ENCODE peak calls at places on chromosomes 6 and 20, in nine cellular contexts. One of them, this sample, is unnamed.

GRCh38 chr6:131317516-131317915 is 182.2 kb downstream of the AKAP7 start:
- DNase-seq in heart left ventricle: no peak
- DNase-seq in left ventricle myocardium inferior: no peak
- DNase-seq in lower lobe of right lung: no peak
- DNase-seq in AG09319: no peak
- DNase-seq in mucosa of descending colon: no peak
- DNase-seq in nephron progenitor cell: no peak
- DNase-seq in fibroblast of the aortic adventitia: peak; percentile 15
- DNase-seq in progenitor cell of endocrine pancreas: no peak
- DNase-seq in this sample: no peak

GRCh38 chr6:43262780-43263313 is 19.6 kb downstream of the TTBK1 start:
- DNase-seq in lower lobe of right lung: no peak
- DNase-seq in AG09319: no peak
- DNase-seq in left ventricle myocardium inferior: no peak
- DNase-seq in heart left ventricle: no peak
- DNase-seq in nephron progenitor cell: no peak
- DNase-seq in progenitor cell of endocrine pancreas: no peak
- DNase-seq in fibroblast of the aortic adventitia: no peak
- DNase-seq in mucosa of descending colon: peak; percentile 58
- DNase-seq in this sample: no peak

GRCh38 chr6:118746100-118746874 is 94.9 kb upstream of the CEP85L start:
- DNase-seq in mucosa of descending colon: no peak
- DNase-seq in left ventricle myocardium inferior: no peak
- DNase-seq in fibroblast of the aortic adventitia: no peak
- DNase-seq in heart left ventricle: peak; percentile 45
- DNase-seq in lower lobe of right lung: peak; percentile 62
- DNase-seq in nephron progenitor cell: no peak
- DNase-seq in AG09319: no peak
- DNase-seq in progenitor cell of endocrine pancreas: no peak
- DNase-seq in this sample: no peak

GRCh38 chr6:56204134-56204533 is 43.2 kb downstream of the COL21A1 start:
- DNase-seq in mucosa of descending colon: no peak
- DNase-seq in progenitor cell of endocrine pancreas: no peak
- DNase-seq in left ventricle myocardium inferior: no peak
- DNase-seq in AG09319: no peak
- DNase-seq in nephron progenitor cell: no peak
- DNase-seq in lower lobe of right lung: no peak
- DNase-seq in fibroblast of the aortic adventitia: no peak
- DNase-seq in heart left ventricle: no peak
- DNase-seq in this sample: no peak

GRCh38 chr6:52435345-52435744 is 15.2 kb downstream of the EFHC1 start:
- DNase-seq in mucosa of descending colon: no peak
- DNase-seq in heart left ventricle: no peak
- DNase-seq in nephron progenitor cell: no peak
- DNase-seq in lower lobe of right lung: no peak
- DNase-seq in AG09319: no peak
- DNase-seq in progenitor cell of endocrine pancreas: no peak
- DNase-seq in left ventricle myocardium inferior: no peak
- DNase-seq in fibroblast of the aortic adventitia: no peak
- DNase-seq in this sample: no peak

GRCh38 chr6:39695447-39695846 is 29.8 kb downstream of the KIF6 start:
- DNase-seq in nephron progenitor cell: no peak
- DNase-seq in left ventricle myocardium inferior: no peak
- DNase-seq in AG09319: no peak
- DNase-seq in progenitor cell of endocrine pancreas: no peak
- DNase-seq in fibroblast of the aortic adventitia: no peak
- DNase-seq in mucosa of descending colon: no peak
- DNase-seq in heart left ventricle: no peak
- DNase-seq in lower lobe of right lung: no peak
- DNase-seq in this sample: no peak

GRCh38 chr6:32868257-32868788 is 14.3 kb downstream of the PSMB9 start:
- DNase-seq in heart left ventricle: peak; percentile 85
- DNase-seq in progenitor cell of endocrine pancreas: peak; percentile 67
- DNase-seq in left ventricle myocardium inferior: peak; percentile 68
- DNase-seq in mucosa of descending colon: no peak
- DNase-seq in nephron progenitor cell: peak; percentile 84
- DNase-seq in fibroblast of the aortic adventitia: peak; percentile 83
- DNase-seq in AG09319: no peak
- DNase-seq in lower lobe of right lung: peak; percentile 76
- DNase-seq in this sample: no peak

GRCh38 chr6:83155794-83156193 is 37.3 kb downstream of the PGM3 start:
- DNase-seq in heart left ventricle: no peak
- DNase-seq in lower lobe of right lung: no peak
- DNase-seq in nephron progenitor cell: no peak
- DNase-seq in fibroblast of the aortic adventitia: no peak
- DNase-seq in progenitor cell of endocrine pancreas: no peak
- DNase-seq in mucosa of descending colon: no peak
- DNase-seq in left ventricle myocardium inferior: no peak
- DNase-seq in AG09319: no peak
- DNase-seq in this sample: no peak

GRCh38 chr6:103215835-103216234 is 1643.9 kb downstream of the HACE1 start:
- DNase-seq in mucosa of descending colon: no peak
- DNase-seq in lower lobe of right lung: no peak
- DNase-seq in fibroblast of the aortic adventitia: no peak
- DNase-seq in heart left ventricle: no peak
- DNase-seq in progenitor cell of endocrine pancreas: no peak
- DNase-seq in nephron progenitor cell: no peak
- DNase-seq in AG09319: no peak
- DNase-seq in left ventricle myocardium inferior: no peak
- DNase-seq in this sample: no peak

GRCh38 chr20:11687546-11688292 is 230.0 kb upstream of the BTBD3 start:
- DNase-seq in progenitor cell of endocrine pancreas: no peak
- DNase-seq in mucosa of descending colon: no peak
- DNase-seq in heart left ventricle: no peak
- DNase-seq in left ventricle myocardium inferior: no peak
- DNase-seq in lower lobe of right lung: no peak
- DNase-seq in AG09319: no peak
- DNase-seq in fibroblast of the aortic adventitia: no peak
- DNase-seq in nephron progenitor cell: no peak
- DNase-seq in this sample: no peak

GRCh38 chr6:29943053-29943966 is 978 bp downstream of the HLA-A start:
- DNase-seq in progenitor cell of endocrine pancreas: no peak
- DNase-seq in fibroblast of the aortic adventitia: no peak
- DNase-seq in AG09319: no peak
- DNase-seq in lower lobe of right lung: peak; percentile 51
- DNase-seq in heart left ventricle: peak; percentile 47
- DNase-seq in nephron progenitor cell: no peak
- DNase-seq in mucosa of descending colon: peak; percentile 59
- DNase-seq in left ventricle myocardium inferior: no peak
- DNase-seq in this sample: no peak

GRCh38 chr6:129894904-129895303 is 33.8 kb upstream of the TMEM244 start:
- DNase-seq in mucosa of descending colon: no peak
- DNase-seq in AG09319: no peak
- DNase-seq in left ventricle myocardium inferior: no peak
- DNase-seq in heart left ventricle: no peak
- DNase-seq in progenitor cell of endocrine pancreas: no peak
- DNase-seq in fibroblast of the aortic adventitia: no peak
- DNase-seq in lower lobe of right lung: no peak
- DNase-seq in nephron progenitor cell: no peak
- DNase-seq in this sample: no peak

GRCh38 chr6:11094411-11094851 is 797 bp downstream of the SMIM13 start:
- DNase-seq in heart left ventricle: peak; percentile 55
- DNase-seq in fibroblast of the aortic adventitia: peak; percentile 43
- DNase-seq in left ventricle myocardium inferior: peak; percentile 41
- DNase-seq in AG09319: peak; percentile 0
- DNase-seq in nephron progenitor cell: peak; percentile 35
- DNase-seq in mucosa of descending colon: peak; percentile 67
- DNase-seq in progenitor cell of endocrine pancreas: peak; percentile 13
- DNase-seq in lower lobe of right lung: peak; percentile 58
- DNase-seq in this sample: no peak

GRCh38 chr6:26197736-26198625 is 110.8 kb downstream of the HFE start:
- DNase-seq in heart left ventricle: peak; percentile 26
- DNase-seq in progenitor cell of endocrine pancreas: no peak
- DNase-seq in AG09319: no peak
- DNase-seq in nephron progenitor cell: peak; percentile 26
- DNase-seq in lower lobe of right lung: no peak
- DNase-seq in mucosa of descending colon: peak; percentile 83
- DNase-seq in left ventricle myocardium inferior: no peak
- DNase-seq in fibroblast of the aortic adventitia: no peak
- DNase-seq in this sample: no peak

GRCh38 chr20:31484001-31484400 is 8.9 kb downstream of the REM1 start:
- DNase-seq in heart left ventricle: no peak
- DNase-seq in left ventricle myocardium inferior: no peak
- DNase-seq in mucosa of descending colon: no peak
- DNase-seq in fibroblast of the aortic adventitia: no peak
- DNase-seq in nephron progenitor cell: no peak
- DNase-seq in progenitor cell of endocrine pancreas: no peak
- DNase-seq in lower lobe of right lung: no peak
- DNase-seq in AG09319: no peak
- DNase-seq in this sample: no peak

GRCh38 chr20:21450572-21450971 is 53.2 kb upstream of the NKX2-4 start:
- DNase-seq in left ventricle myocardium inferior: no peak
- DNase-seq in AG09319: no peak
- DNase-seq in mucosa of descending colon: no peak
- DNase-seq in nephron progenitor cell: no peak
- DNase-seq in progenitor cell of endocrine pancreas: no peak
- DNase-seq in lower lobe of right lung: no peak
- DNase-seq in fibroblast of the aortic adventitia: no peak
- DNase-seq in heart left ventricle: no peak
- DNase-seq in this sample: no peak

GRCh38 chr20:49724637-49725606 is 11.2 kb upstream of the B4GALT5 start:
- DNase-seq in nephron progenitor cell: peak; percentile 16
- DNase-seq in fibroblast of the aortic adventitia: peak; percentile 63
- DNase-seq in lower lobe of right lung: peak; percentile 64
- DNase-seq in mucosa of descending colon: no peak
- DNase-seq in progenitor cell of endocrine pancreas: no peak
- DNase-seq in left ventricle myocardium inferior: peak; percentile 36
- DNase-seq in heart left ventricle: peak; percentile 61
- DNase-seq in AG09319: no peak
- DNase-seq in this sample: no peak

GRCh38 chr6:35146453-35146852 is 5.3 kb upstream of the TCP11 start:
- DNase-seq in progenitor cell of endocrine pancreas: peak; percentile 24
- DNase-seq in left ventricle myocardium inferior: peak; percentile 37
- DNase-seq in fibroblast of the aortic adventitia: peak; percentile 55
- DNase-seq in AG09319: peak; percentile 12
- DNase-seq in mucosa of descending colon: no peak
- DNase-seq in heart left ventricle: peak; percentile 41
- DNase-seq in nephron progenitor cell: peak; percentile 47
- DNase-seq in lower lobe of right lung: peak; percentile 59
- DNase-seq in this sample: peak; percentile 37

GRCh38 chr20:56945057-56945456 is 316.0 kb downstream of the TFAP2C start:
- DNase-seq in AG09319: peak; percentile 11
- DNase-seq in heart left ventricle: no peak
- DNase-seq in progenitor cell of endocrine pancreas: no peak
- DNase-seq in mucosa of descending colon: no peak
- DNase-seq in lower lobe of right lung: no peak
- DNase-seq in nephron progenitor cell: no peak
- DNase-seq in left ventricle myocardium inferior: no peak
- DNase-seq in fibroblast of the aortic adventitia: no peak
- DNase-seq in this sample: no peak
- TF ChIP-seq CTCF in AG09319: peak; percentile 36
- TF ChIP-seq CTCF in heart left ventricle: no peak
- TF ChIP-seq CTCF in progenitor cell of endocrine pancreas: no peak
- TF ChIP-seq CTCF in mucosa of descending colon: no peak
- TF ChIP-seq CTCF in lower lobe of right lung: no peak
- TF ChIP-seq CTCF in nephron progenitor cell: no peak
- TF ChIP-seq CTCF in left ventricle myocardium inferior: no peak
- TF ChIP-seq CTCF in fibroblast of the aortic adventitia: no peak
- TF ChIP-seq CTCF in this sample: no peak

GRCh38 chr20:47620808-47621805 is 119.4 kb downstream of the NCOA3 start:
- DNase-seq in progenitor cell of endocrine pancreas: no peak
- DNase-seq in lower lobe of right lung: no peak
- DNase-seq in heart left ventricle: no peak
- DNase-seq in fibroblast of the aortic adventitia: peak; percentile 89
- DNase-seq in left ventricle myocardium inferior: no peak
- DNase-seq in AG09319: peak; percentile 40
- DNase-seq in nephron progenitor cell: no peak
- DNase-seq in mucosa of descending colon: no peak
- DNase-seq in this sample: no peak
- TF ChIP-seq CTCF in progenitor cell of endocrine pancreas: peak; percentile 89
- TF ChIP-seq CTCF in lower lobe of right lung: peak; percentile 90
- TF ChIP-seq CTCF in heart left ventricle: peak; percentile 93
- TF ChIP-seq CTCF in fibroblast of the aortic adventitia: peak; percentile 82
- TF ChIP-seq CTCF in left ventricle myocardium inferior: peak; percentile 93
- TF ChIP-seq CTCF in AG09319: peak; percentile 74
- TF ChIP-seq CTCF in nephron progenitor cell: peak; percentile 79
- TF ChIP-seq CTCF in mucosa of descending colon: peak; percentile 54
- TF ChIP-seq CTCF in this sample: peak; percentile 81

DNA sequence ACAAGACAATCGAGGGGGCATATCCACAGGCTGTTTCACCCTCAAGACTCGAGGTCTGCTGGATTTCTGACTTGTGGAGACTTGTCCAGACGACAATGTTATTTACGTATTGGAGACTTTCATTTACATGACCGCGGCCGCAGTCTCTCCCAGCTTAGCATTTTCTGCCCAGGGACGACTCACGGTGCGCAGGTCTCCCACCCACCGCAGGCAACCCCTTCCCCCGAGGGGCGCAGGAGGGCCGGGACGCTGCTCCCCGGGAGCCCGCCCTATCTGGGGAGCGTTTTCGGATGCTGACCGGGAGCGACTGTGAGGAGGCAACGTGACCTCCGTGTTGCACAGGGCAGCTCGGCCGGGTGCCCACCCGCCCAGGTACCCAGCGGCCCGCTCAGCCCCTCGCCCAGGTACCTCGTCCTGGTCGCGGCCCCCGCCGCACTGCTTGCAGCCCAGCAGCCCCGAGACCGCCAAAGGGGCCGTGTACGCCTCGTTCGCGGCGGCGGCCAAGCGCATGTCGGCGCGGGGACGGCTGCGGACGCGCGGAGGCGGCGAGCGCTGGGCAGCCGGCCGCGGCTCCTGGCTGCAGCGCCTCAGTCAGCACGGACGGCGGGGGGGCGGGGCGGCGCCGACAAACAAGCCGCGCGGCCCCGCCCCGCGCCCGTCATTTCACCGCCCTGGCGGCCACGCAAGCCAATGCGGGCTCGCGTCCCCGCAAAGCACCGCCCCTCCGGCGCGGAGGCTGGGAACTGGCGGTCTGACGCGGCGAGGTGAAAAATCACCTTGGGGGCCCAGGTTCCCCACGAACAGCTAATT is 85.5 kb downstream of the SESN1 start:
- DNase-seq in AG09319: peak; percentile 62
- DNase-seq in nephron progenitor cell: peak; percentile 97
- DNase-seq in heart left ventricle: peak; percentile 98
- DNase-seq in fibroblast of the aortic adventitia: peak; percentile 76
- DNase-seq in left ventricle myocardium inferior: peak; percentile 98
- DNase-seq in lower lobe of right lung: peak; percentile 98
- DNase-seq in progenitor cell of endocrine pancreas: peak; percentile 90
- DNase-seq in mucosa of descending colon: peak; percentile 96
- DNase-seq in this sample: peak; percentile 31
- TF ChIP-seq CTCF in AG09319: no peak
- TF ChIP-seq CTCF in nephron progenitor cell: no peak
- TF ChIP-seq CTCF in heart left ventricle: peak; percentile 36
- TF ChIP-seq CTCF in fibroblast of the aortic adventitia: peak; percentile 24
- TF ChIP-seq CTCF in left ventricle myocardium inferior: peak; percentile 59
- TF ChIP-seq CTCF in lower lobe of right lung: peak; percentile 22
- TF ChIP-seq CTCF in progenitor cell of endocrine pancreas: peak; percentile 29
- TF ChIP-seq CTCF in mucosa of descending colon: no peak
- TF ChIP-seq CTCF in this sample: no peak

DNA sequence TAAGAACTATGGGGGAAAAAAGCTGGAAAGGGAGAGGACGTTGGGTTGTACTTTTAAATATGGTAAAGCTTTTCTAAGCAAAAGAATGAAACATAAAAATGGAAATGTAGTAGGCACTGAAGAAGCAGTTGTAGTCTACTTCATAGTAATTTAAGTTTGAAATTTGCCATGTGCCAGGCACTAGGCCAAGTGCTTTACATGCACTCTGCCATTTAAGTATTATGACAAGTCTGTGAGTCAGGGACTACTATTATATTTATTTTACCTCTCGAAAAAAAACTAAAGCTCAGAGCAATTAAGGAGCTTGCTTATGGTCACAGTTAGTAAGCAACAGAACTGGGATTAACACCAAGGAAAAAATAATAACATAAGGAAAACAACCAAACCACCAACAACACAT is 257.8 kb downstream of the GMDS start:
- DNase-seq in AG09319: peak; percentile 30
- DNase-seq in heart left ventricle: no peak
- DNase-seq in progenitor cell of endocrine pancreas: no peak
- DNase-seq in left ventricle myocardium inferior: no peak
- DNase-seq in fibroblast of the aortic adventitia: peak; percentile 76
- DNase-seq in lower lobe of right lung: no peak
- DNase-seq in mucosa of descending colon: no peak
- DNase-seq in nephron progenitor cell: no peak
- DNase-seq in this sample: no peak
- TF ChIP-seq CTCF in AG09319: no peak
- TF ChIP-seq CTCF in heart left ventricle: no peak
- TF ChIP-seq CTCF in progenitor cell of endocrine pancreas: no peak
- TF ChIP-seq CTCF in left ventricle myocardium inferior: no peak
- TF ChIP-seq CTCF in fibroblast of the aortic adventitia: no peak
- TF ChIP-seq CTCF in lower lobe of right lung: no peak
- TF ChIP-seq CTCF in mucosa of descending colon: no peak
- TF ChIP-seq CTCF in nephron progenitor cell: no peak
- TF ChIP-seq CTCF in this sample: no peak

This sample was measured in D721Med.